ENCODE peak calls at places on chromosome 5, in five cellular contexts. H is neural progenitor cell, Q is HCT116, F is hepatocyte, D is fibroblast of lung. C is an unnamed sample.

GRCh38 chr5:33981408-33982171 is 2.9 kb downstream of the SLC45A2 start:
- DNase-seq in H (no peak), D (peak; percentile 42), F (no peak), Q (no peak), C (no peak)

GRCh38 chr5:177498013-177498847 is 826 bp upstream of the PDLIM7 start:
- DNase-seq in H (peak; percentile 81), Q (no peak), F (peak; percentile 69), D (no peak), C (no peak)

GRCh38 chr5:171630047-171630669 is 155.5 kb upstream of the SMIM23 start:
- DNase-seq in Q (peak; percentile 41), H (peak; percentile 87), F (peak; percentile 81), D (peak; percentile 62), C (no peak)

GRCh38 chr5:156149203-156149602 is 177.8 kb upstream of the SGCD start:
- DNase-seq in F (no peak), Q (no peak), D (peak; percentile 60), H (no peak), C (no peak)

GRCh38 chr5:173472784-173473278 is 143.6 kb downstream of the BOD1 start:
- DNase-seq in F (no peak), D (peak; percentile 49), H (no peak), Q (no peak), C (no peak)

GRCh38 chr5:91103353-91104061 is 279.6 kb downstream of the ARRDC3 start:
- DNase-seq in D (no peak), H (no peak), F (no peak), Q (no peak), C (no peak)

GRCh38 chr5:112228672-112229071 is 190.4 kb downstream of the EPB41L4A start:
- DNase-seq in Q (peak; percentile 36), H (no peak), F (peak; percentile 35), D (peak; percentile 78), C (no peak)

GRCh38 chr5:131381792-131382191 is 117.9 kb downstream of the CDC42SE2 start:
- DNase-seq in F (no peak), Q (no peak), D (no peak), H (no peak), C (no peak)

GRCh38 chr5:128036961-128037360 is 46.6 kb upstream of the SLC12A2 start:
- DNase-seq in D (peak; percentile 30), F (no peak), Q (no peak), H (no peak), C (no peak)

GRCh38 chr5:103505581-103506305 is 56.8 kb downstream of the NUDT12 start:
- DNase-seq in Q (no peak), F (no peak), D (peak; percentile 74), H (no peak), C (no peak)

GRCh38 chr5:68369436-68370125 is 154.0 kb downstream of the PIK3R1 start:
- DNase-seq in F (no peak), Q (no peak), D (no peak), H (no peak), C (no peak)

GRCh38 chr5:69270827-69271226 is 36.1 kb downstream of the CDK7 start:
- DNase-seq in D (no peak), H (no peak), Q (no peak), F (no peak), C (no peak)

GRCh38 chr5:149130121-149130931 is 11.0 kb upstream of the ABLIM3 start:
- DNase-seq in Q (no peak), H (peak; percentile 16), D (no peak), F (no peak), C (no peak)

GRCh38 chr5:59039296-59040006 is 456.6 kb downstream of the RAB3C start:
- DNase-seq in H (peak; percentile 76), Q (no peak), F (peak; percentile 81), D (peak; percentile 80), C (no peak)

GRCh38 chr5:120516799-120517198 is 52.7 kb downstream of the PRR16 start:
- DNase-seq in H (no peak), Q (no peak), F (no peak), D (peak; percentile 82), C (no peak)

GRCh38 chr5:164009628-164010027 is 504.2 kb downstream of the MAT2B start:
- DNase-seq in Q (no peak), H (peak; percentile 70), D (no peak), F (no peak), C (no peak)

GRCh38 chr5:4614088-4614487 is 526.0 kb upstream of the ADAMTS16 start:
- DNase-seq in F (no peak), Q (no peak), H (peak; percentile 8), D (peak; percentile 6), C (no peak)

GRCh38 chr5:144356489-144356888 is 185.8 kb downstream of the KCTD16 start:
- DNase-seq in D (no peak), Q (no peak), F (no peak), H (no peak), C (no peak)

GRCh38 chr5:154058055-154059038 is 19.6 kb downstream of the MFAP3 start:
- DNase-seq in D (peak; percentile 74), H (no peak), Q (peak; percentile 52), F (no peak), C (no peak)

GRCh38 chr5:87127956-87128687 is 139.6 kb upstream of the RASA1 start:
- DNase-seq in F (no peak), H (no peak), D (peak; percentile 56), Q (no peak), C (no peak)

GRCh38 chr5:80960531-80961375 is 590 bp downstream of the RASGRF2 start:
- DNase-seq in H (peak; percentile 60), D (peak; percentile 46), F (peak; percentile 44), Q (no peak), C (no peak)

GRCh38 chr5:150345716-150346115 is 11.8 kb upstream of the TCOF1 start:
- DNase-seq in D (no peak), F (no peak), Q (no peak), H (no peak), C (no peak)

GRCh38 chr5:88748670-88749069 is 134.3 kb downstream of the MEF2C start:
- DNase-seq in D (no peak), H (no peak), Q (no peak), F (no peak), C (no peak)

GRCh38 chr5:2038337-2039179 is 155.8 kb upstream of the IRX4 start:
- DNase-seq in Q (peak; percentile 33), F (peak; percentile 81), H (peak; percentile 97), D (peak; percentile 6), C (no peak)
- TF ChIP-seq EZH2 in Q (no peak), F (no peak), H (peak; percentile 47), D (no peak), C (no peak)

GRCh38 chr5:71663166-71663565 is 55.9 kb upstream of the CARTPT start:
- DNase-seq in F (no peak), H (no peak), Q (no peak), D (no peak), C (no peak)
- H3K27ac ChIP-seq in F (no peak overlapping the region), H (no peak overlapping the region), Q (no peak overlapping the region), D (no peak overlapping the region), C (no peak overlapping the region)

GRCh38 chr5:178787889-178788288 is 57.4 kb upstream of the ZNF354A start:
- DNase-seq in Q (no peak), F (no peak), H (no peak), D (no peak), C (no peak)
- H3K9me3 ChIP-seq in Q (no peaks in the 10 kb centered on the region), F (no peaks in the 10 kb centered on the region), H (no peaks in the 10 kb centered on the region), D (no peaks in the 10 kb centered on the region), C (no peaks in the 10 kb centered on the region)

DNA sequence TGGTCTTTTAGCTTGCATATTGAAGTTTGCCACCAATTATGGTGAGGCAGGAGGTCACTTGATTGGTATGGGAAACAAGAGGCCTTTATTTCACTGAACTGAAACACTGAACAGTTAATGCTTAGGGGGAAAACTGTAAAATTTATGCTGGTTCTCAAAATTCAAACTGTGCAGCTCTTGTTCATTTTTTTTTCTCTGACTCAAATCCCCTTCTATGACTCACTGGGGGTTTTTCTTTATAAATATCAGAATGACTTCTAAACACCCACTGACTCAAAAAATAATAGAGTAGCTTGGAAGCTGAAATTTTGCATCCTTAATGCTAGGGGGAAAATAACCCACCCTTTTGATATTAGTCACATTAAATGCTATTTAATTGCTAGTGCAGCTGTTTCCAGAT is 24.1 kb upstream of the OTP start:
- DNase-seq in D (no peak), H (no peak), Q (no peak), F (no peak), C (no peak)
- TF ChIP-seq EZH2 in D (no peak), H (no peak), Q (no peak), F (no peak), C (no peak)

DNA sequence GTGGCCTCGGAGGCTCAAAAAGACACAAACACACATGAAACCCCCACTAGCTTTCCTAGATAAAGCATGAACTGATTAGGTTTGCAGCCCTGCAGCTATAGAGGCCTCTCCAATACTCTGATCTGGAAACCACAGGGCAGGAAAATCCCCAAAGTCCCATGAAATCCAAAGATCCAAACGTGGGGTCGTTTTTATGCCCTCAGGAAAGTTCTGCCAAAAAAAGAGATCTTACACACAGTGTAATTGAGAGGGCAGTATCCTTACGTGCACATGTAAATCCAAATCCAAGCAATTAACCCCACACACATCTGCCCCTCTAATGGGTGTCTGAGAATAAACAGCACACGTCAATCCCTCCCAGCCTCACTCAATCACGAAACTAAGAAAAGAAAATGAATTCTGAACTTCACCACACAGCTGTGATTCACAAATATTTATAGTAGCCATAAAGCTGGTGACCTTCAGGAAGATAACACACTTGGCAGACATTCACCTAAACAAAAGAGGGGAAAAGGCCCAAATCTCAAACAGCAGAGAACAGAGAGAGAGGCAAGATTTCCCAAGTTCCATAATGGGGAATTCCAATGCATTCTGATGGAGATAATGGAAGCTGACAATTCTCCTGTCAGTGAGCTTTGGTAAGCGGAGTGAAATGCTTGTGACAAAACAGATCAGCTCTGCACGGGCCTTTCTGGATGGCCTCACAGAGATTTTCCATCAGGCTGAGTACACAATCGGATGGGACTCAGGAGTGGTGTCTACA is 114.2 kb downstream of the SEMA5A start:
- DNase-seq in Q (no peak), H (peak; percentile 81), F (peak; percentile 21), D (peak; percentile 40), C (no peak)
- H3K27ac ChIP-seq in Q (no peak overlapping the region), H (peak overlapping the region; percentile 79), F (peak overlapping the region; percentile 76), D (peak overlapping the region; percentile 22), C (no peak overlapping the region)

GRCh38 chr5:159978358-159978757 is 30.6 kb upstream of the TTC1 start:
- DNase-seq in D (no peak), H (peak; percentile 76), F (no peak), Q (no peak), C (no peak)

GRCh38 chr5:159976921-159977320 is 32.0 kb upstream of the TTC1 start:
- DNase-seq in H (no peak), F (no peak), D (no peak), Q (no peak), C (no peak)

GRCh38 chr5:159971931-159972461 is 36.9 kb upstream of the TTC1 start:
- DNase-seq in Q (no peak), F (peak; percentile 73), H (peak; percentile 78), D (peak; percentile 28), C (no peak)

GRCh38 chr5:159972538-159973362 is 36.2 kb upstream of the TTC1 start:
- DNase-seq in Q (no peak), F (no peak), D (no peak), H (no peak), C (no peak)

GRCh38 chr5:159975462-159976019 is 33.4 kb upstream of the TTC1 start:
- DNase-seq in F (peak; percentile 19), H (no peak), Q (peak; percentile 41), D (peak; percentile 98), C (no peak)
- H3K9me3 ChIP-seq in F (no peaks in the 10 kb centered on the region), H (no peaks in the 10 kb centered on the region), Q (no peaks in the 10 kb centered on the region), D (no peaks in the 10 kb centered on the region), C (no peaks in the 10 kb centered on the region)

DNA sequence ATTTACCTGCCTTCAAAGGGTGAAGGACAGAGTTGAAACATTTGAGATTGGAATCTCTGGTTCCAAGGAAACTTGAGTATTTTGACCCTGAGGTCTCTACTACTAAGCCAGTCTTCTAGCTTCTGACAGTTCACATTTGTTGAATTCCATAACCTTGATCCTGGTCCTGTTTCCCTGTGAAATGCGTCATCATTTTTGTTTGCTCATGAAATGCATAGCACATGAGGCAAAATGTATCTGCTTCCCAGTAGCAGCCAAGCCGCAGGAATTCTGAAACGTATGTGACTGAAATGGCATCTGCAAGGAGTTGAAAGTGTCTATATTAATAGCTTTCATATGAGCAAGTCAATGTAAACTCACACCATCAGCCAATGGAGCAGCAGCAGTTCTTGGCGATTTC is 307.8 kb downstream of the CSNK1G3 start:
- DNase-seq in H (no peak), Q (no peak), D (peak; percentile 81), F (no peak), C (no peak)
- TF ChIP-seq EZH2 in H (no peak), Q (no peak), D (no peak), F (no peak), C (no peak)

C was measured in SK-N-MC.